ENCODE peak calls at places on chromosomes 5 and 9, in five cellular contexts. One of them, this sample, is unnamed.

GRCh38 chr5:16383544-16384057 is 82.0 kb downstream of the ZNF622 start:
- DNase-seq in astrocyte: no peak
- DNase-seq in mammary epithelial cell: no peak
- DNase-seq in PC-3: no peak
- DNase-seq in endothelial cell of umbilical vein: no peak
- DNase-seq in this sample: no peak

GRCh38 chr5:122778157-122778556 is 3.3 kb downstream of the SNX2 start:
- DNase-seq in astrocyte: no peak
- DNase-seq in mammary epithelial cell: no peak
- DNase-seq in PC-3: no peak
- DNase-seq in endothelial cell of umbilical vein: no peak
- DNase-seq in this sample: no peak

GRCh38 chr9:75102177-75102790 is 14.0 kb downstream of the OSTF1 start:
- DNase-seq in astrocyte: no peak
- DNase-seq in mammary epithelial cell: no peak
- DNase-seq in PC-3: peak; percentile 2
- DNase-seq in endothelial cell of umbilical vein: no peak
- DNase-seq in this sample: no peak

GRCh38 chr9:123338710-123339665 is 17.0 kb upstream of the CRB2 start:
- DNase-seq in astrocyte: peak; percentile 30
- DNase-seq in mammary epithelial cell: no peak
- DNase-seq in PC-3: no peak
- DNase-seq in endothelial cell of umbilical vein: peak; percentile 20
- DNase-seq in this sample: peak; percentile 51

GRCh38 chr9:87276851-87277251 is 220.8 kb upstream of the DAPK1 start:
- DNase-seq in astrocyte: peak; percentile 63
- DNase-seq in mammary epithelial cell: peak; percentile 39
- DNase-seq in PC-3: no peak
- DNase-seq in endothelial cell of umbilical vein: no peak
- DNase-seq in this sample: no peak

GRCh38 chr5:157559301-157559700 is 16.3 kb downstream of the ADAM19 start:
- DNase-seq in astrocyte: no peak
- DNase-seq in mammary epithelial cell: peak; percentile 74
- DNase-seq in PC-3: peak; percentile 98
- DNase-seq in endothelial cell of umbilical vein: no peak
- DNase-seq in this sample: no peak

GRCh38 chr9:108755979-108756378 is 99.8 kb downstream of the ACTL7B start:
- DNase-seq in astrocyte: no peak
- DNase-seq in mammary epithelial cell: no peak
- DNase-seq in PC-3: no peak
- DNase-seq in endothelial cell of umbilical vein: no peak
- DNase-seq in this sample: no peak

GRCh38 chr5:168291281-168291960 is at the start of gene WWC1:
- DNase-seq in astrocyte: no peak
- DNase-seq in mammary epithelial cell: peak; percentile 84
- DNase-seq in PC-3: peak; percentile 91
- DNase-seq in endothelial cell of umbilical vein: no peak
- DNase-seq in this sample: peak; percentile 96

GRCh38 chr5:16578474-16578883 is 38.3 kb downstream of the RETREG1 start:
- DNase-seq in astrocyte: no peak
- DNase-seq in mammary epithelial cell: no peak
- DNase-seq in PC-3: no peak
- DNase-seq in endothelial cell of umbilical vein: no peak
- DNase-seq in this sample: no peak

GRCh38 chr9:68763104-68763503 is 58.1 kb downstream of the PIP5K1B start:
- DNase-seq in astrocyte: no peak
- DNase-seq in mammary epithelial cell: no peak
- DNase-seq in PC-3: no peak
- DNase-seq in endothelial cell of umbilical vein: no peak
- DNase-seq in this sample: no peak

DNA sequence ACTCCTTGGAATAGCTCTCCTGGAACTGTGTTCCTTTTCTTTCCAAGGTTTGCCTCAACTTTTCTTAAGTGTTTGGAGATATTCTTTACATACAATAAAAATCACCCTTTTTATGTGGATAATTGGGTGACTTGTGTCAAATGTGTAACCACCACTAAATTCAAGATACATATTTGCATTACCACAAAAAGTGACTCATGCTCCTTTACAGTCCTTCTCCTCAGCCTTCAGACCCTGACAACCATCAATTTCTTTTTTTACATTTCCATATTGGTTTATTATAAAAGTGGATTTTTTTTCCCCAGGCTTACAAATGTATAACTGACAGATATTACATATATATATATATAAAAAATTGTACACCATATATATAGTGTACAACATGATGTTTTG is 372.0 kb upstream of the KCNN2 start:
- DNase-seq in astrocyte: peak; percentile 4
- DNase-seq in mammary epithelial cell: peak; percentile 8
- DNase-seq in PC-3: peak; percentile 37
- DNase-seq in endothelial cell of umbilical vein: no peak
- DNase-seq in this sample: no peak
- H3K9ac ChIP-seq in astrocyte: no peak overlapping the region
- H3K9ac ChIP-seq in mammary epithelial cell: no peak overlapping the region
- H3K9ac ChIP-seq in PC-3: no peak overlapping the region
- H3K9ac ChIP-seq in endothelial cell of umbilical vein: no peak overlapping the region
- H3K9ac ChIP-seq in this sample: no peak overlapping the region

GRCh38 chr9:107548298-107549142 is 59.0 kb upstream of the KLF4 start:
- DNase-seq in astrocyte: peak; percentile 88
- DNase-seq in mammary epithelial cell: peak; percentile 86
- DNase-seq in PC-3: peak; percentile 89
- DNase-seq in endothelial cell of umbilical vein: peak; percentile 80
- DNase-seq in this sample: no peak

GRCh38 chr9:107547772-107548297 is 58.3 kb upstream of the KLF4 start:
- DNase-seq in astrocyte: no peak
- DNase-seq in mammary epithelial cell: no peak
- DNase-seq in PC-3: no peak
- DNase-seq in endothelial cell of umbilical vein: no peak
- DNase-seq in this sample: no peak

GRCh38 chr9:107545036-107545435 is 55.5 kb upstream of the KLF4 start:
- DNase-seq in astrocyte: no peak
- DNase-seq in mammary epithelial cell: no peak
- DNase-seq in PC-3: no peak
- DNase-seq in endothelial cell of umbilical vein: no peak
- DNase-seq in this sample: no peak

GRCh38 chr9:107547303-107547702 is 57.7 kb upstream of the KLF4 start:
- DNase-seq in astrocyte: no peak
- DNase-seq in mammary epithelial cell: no peak
- DNase-seq in PC-3: no peak
- DNase-seq in endothelial cell of umbilical vein: no peak
- DNase-seq in this sample: no peak

DNA sequence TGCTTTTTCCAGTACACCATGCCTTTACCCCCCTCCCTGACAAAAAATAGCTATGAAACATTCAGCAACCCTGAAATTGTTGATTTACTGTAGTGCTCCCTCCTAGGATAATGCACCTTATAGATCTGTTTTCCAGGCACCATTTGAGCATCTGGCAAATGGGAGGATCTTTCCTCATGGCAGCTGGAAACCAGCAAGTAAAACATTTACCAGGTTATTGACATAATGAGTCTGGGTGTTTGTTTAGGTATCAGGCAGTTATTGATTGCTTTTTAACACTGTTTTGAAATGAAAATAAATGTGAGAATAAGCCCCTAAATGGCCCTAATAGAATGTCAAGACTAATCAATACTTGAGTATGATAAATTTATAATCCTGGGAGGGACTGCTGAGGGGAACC is 57.3 kb upstream of the KLF4 start:
- DNase-seq in astrocyte: no peak
- DNase-seq in mammary epithelial cell: no peak
- DNase-seq in PC-3: no peak
- DNase-seq in endothelial cell of umbilical vein: no peak
- DNase-seq in this sample: no peak
- H3K27ac ChIP-seq in astrocyte: no peak overlapping the region
- H3K27ac ChIP-seq in mammary epithelial cell: no peak overlapping the region
- H3K27ac ChIP-seq in PC-3: no peak overlapping the region
- H3K27ac ChIP-seq in endothelial cell of umbilical vein: no peak overlapping the region
- H3K27ac ChIP-seq in this sample: no peak overlapping the region

DNA sequence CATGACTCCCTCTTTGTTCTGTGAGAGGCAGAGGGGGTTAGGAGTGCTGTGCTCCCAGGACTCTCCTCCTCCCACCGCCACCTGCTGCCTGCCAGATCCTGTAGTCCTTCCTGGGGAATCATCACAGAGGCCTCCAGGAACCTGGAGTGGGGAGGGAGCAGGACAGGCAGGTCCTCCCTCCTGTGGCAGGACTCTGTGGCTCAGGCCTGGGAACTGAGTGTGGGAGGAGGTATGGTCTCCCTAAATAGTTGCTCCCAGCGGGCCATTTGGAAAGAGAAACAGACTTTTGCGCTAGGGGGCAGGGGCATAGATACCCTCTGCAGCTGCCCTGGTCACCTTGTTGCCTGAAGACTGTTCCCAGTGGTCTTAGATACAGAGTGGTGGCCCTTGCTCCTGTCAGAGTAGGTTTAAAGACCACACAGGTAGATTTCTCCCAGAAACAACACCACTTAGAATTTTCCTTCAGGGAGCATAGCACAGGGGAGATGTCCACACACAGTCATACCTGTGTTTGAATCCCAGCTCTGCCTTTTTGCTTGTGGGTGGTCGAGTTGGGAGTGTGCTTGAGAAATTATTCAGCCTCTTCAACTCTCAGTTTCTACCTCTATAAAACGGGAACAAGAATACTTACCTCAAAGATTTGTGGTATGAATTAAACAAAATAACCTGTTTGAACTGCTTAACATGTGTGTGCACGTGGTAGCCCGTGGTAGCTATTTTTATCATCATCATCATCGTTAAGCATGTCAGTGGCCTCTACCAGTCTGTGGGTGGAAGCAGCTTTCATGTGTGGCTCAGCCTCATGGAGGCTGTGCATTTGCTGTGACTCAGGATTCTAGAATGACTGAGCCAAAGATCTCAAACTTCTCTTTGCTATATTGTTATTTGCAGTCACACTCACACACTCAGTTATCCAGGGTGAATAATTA is 55.8 kb downstream of the SLC22A5 start:
- DNase-seq in astrocyte: peak; percentile 92
- DNase-seq in mammary epithelial cell: peak; percentile 92
- DNase-seq in PC-3: peak; percentile 53
- DNase-seq in endothelial cell of umbilical vein: no peak
- DNase-seq in this sample: no peak
- TF ChIP-seq CTCF in astrocyte: no peak
- TF ChIP-seq CTCF in mammary epithelial cell: no peak
- TF ChIP-seq CTCF in PC-3: no peak
- TF ChIP-seq CTCF in endothelial cell of umbilical vein: no peak
- TF ChIP-seq CTCF in this sample: no peak

DNA sequence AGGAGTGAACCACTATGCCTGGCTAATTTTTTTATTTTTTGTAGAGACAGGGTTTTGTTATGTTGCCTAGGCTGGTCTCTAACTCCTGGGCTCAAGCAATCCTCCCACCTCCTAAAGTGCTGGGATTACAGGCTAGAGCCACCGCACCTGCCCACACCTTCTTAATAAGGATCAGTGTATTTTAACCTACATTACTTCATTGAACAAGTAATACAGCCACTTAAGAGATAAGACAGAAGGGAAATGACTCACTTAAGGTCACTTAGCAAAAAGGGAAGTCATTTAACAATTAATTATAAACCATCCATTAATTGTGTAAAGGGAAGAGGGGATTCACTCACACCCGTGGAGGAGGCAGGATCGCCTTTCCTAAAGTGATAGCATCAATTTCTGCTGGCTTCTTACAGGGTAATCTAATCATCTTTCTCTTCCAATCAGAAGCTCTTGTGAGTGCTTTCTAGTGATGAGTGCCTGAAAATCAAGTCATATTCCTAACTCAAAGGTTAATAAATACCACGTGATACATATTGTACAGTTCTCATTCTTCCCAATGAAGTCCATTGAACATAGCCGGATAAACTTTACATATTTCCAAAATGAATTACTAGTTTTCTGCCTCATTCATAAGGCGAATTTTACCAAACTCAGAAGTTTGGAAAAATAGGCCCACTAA is 3.5 kb downstream of the FBXW11 start:
- DNase-seq in astrocyte: no peak
- DNase-seq in mammary epithelial cell: no peak
- DNase-seq in PC-3: no peak
- DNase-seq in endothelial cell of umbilical vein: peak; percentile 11
- DNase-seq in this sample: no peak
- H3K9ac ChIP-seq in astrocyte: no peak overlapping the region
- H3K9ac ChIP-seq in mammary epithelial cell: no peak overlapping the region
- H3K9ac ChIP-seq in PC-3: peak overlapping the region; percentile 90
- H3K9ac ChIP-seq in endothelial cell of umbilical vein: no peak overlapping the region
- H3K9ac ChIP-seq in this sample: no peak overlapping the region

GRCh38 chr9:97911528-97911927 is 10.8 kb downstream of the TRMO start:
- DNase-seq in astrocyte: no peak
- DNase-seq in mammary epithelial cell: no peak
- DNase-seq in PC-3: no peak
- DNase-seq in endothelial cell of umbilical vein: no peak
- DNase-seq in this sample: no peak

GRCh38 chr9:97908736-97909135 is 13.6 kb downstream of the TRMO start:
- DNase-seq in astrocyte: no peak
- DNase-seq in mammary epithelial cell: no peak
- DNase-seq in PC-3: no peak
- DNase-seq in endothelial cell of umbilical vein: no peak
- DNase-seq in this sample: no peak

GRCh38 chr9:97907632-97908031 is 14.7 kb downstream of the TRMO start:
- DNase-seq in astrocyte: no peak
- DNase-seq in mammary epithelial cell: no peak
- DNase-seq in PC-3: no peak
- DNase-seq in endothelial cell of umbilical vein: no peak
- DNase-seq in this sample: no peak

GRCh38 chr9:97911970-97912369 is 10.3 kb downstream of the TRMO start:
- DNase-seq in astrocyte: no peak
- DNase-seq in mammary epithelial cell: no peak
- DNase-seq in PC-3: no peak
- DNase-seq in endothelial cell of umbilical vein: no peak
- DNase-seq in this sample: no peak

GRCh38 chr9:97910273-97910844 is 11.9 kb downstream of the TRMO start:
- DNase-seq in astrocyte: no peak
- DNase-seq in mammary epithelial cell: peak; percentile 61
- DNase-seq in PC-3: peak; percentile 25
- DNase-seq in endothelial cell of umbilical vein: no peak
- DNase-seq in this sample: no peak
- H3K27ac ChIP-seq in astrocyte: no peak overlapping the region
- H3K27ac ChIP-seq in mammary epithelial cell: no peak overlapping the region
- H3K27ac ChIP-seq in PC-3: no peak overlapping the region
- H3K27ac ChIP-seq in endothelial cell of umbilical vein: no peak overlapping the region
- H3K27ac ChIP-seq in this sample: no peak overlapping the region